ENCODE peak calls at places on chromosome 4, in four cellular contexts. One of them, this sample, is unnamed.

GRCh38 chr4:140094701-140095420 is 59.1 kb downstream of the MAML3 start:
- DNase-seq in Panc1: no peak
- DNase-seq in GM06990: no peak
- DNase-seq in HL-60: peak
- DNase-seq in this sample: no peak

GRCh38 chr4:74189331-74190043 is 31.6 kb downstream of the MTHFD2L start:
- DNase-seq in Panc1: peak
- DNase-seq in GM06990: peak
- DNase-seq in HL-60: peak
- DNase-seq in this sample: peak

GRCh38 chr4:173167793-173168395 is 717 bp upstream of the GALNT7 start:
- DNase-seq in Panc1: no peak
- DNase-seq in GM06990: no peak
- DNase-seq in HL-60: peak
- DNase-seq in this sample: peak

GRCh38 chr4:19700951-19701350 is 550.8 kb upstream of the SLIT2 start:
- DNase-seq in Panc1: no peak
- DNase-seq in GM06990: no peak
- DNase-seq in HL-60: no peak
- DNase-seq in this sample: peak

GRCh38 chr4:7890635-7891393 is 48.8 kb downstream of the AFAP1 start:
- DNase-seq in Panc1: no peak
- DNase-seq in GM06990: no peak
- DNase-seq in HL-60: no peak
- DNase-seq in this sample: peak

GRCh38 chr4:32172086-32172485 is 1451.9 kb downstream of the PCDH7 start:
- DNase-seq in Panc1: no peak
- DNase-seq in GM06990: no peak
- DNase-seq in HL-60: no peak
- DNase-seq in this sample: peak

GRCh38 chr4:174631901-174632758 is 109.8 kb upstream of the HPGD start:
- DNase-seq in Panc1: peak
- DNase-seq in GM06990: no peak
- DNase-seq in HL-60: peak
- DNase-seq in this sample: peak

GRCh38 chr4:15720846-15721245 is 18.0 kb downstream of the BST1 start:
- DNase-seq in Panc1: no peak
- DNase-seq in GM06990: no peak
- DNase-seq in HL-60: peak
- DNase-seq in this sample: no peak

DNA sequence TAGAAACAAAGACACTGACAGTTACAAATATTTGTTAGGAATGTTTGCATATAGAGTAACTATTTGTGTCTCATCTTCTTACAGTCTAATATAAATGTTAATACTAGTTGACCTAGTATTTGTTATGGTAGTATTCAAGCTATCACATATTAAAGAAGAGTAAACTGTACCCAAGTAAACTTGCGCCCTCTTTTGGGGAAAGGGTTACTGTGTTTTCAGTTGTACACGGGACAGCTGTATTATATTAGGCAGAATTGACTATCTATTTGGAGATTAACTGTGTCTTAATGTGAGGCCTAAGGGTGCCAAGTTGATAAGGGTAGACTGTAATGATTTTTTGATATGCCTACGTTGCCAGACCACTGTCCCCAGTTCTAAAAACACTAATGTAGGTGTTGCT is 172.9 kb upstream of the CXCL13 start:
- DNase-seq in Panc1: no peak
- DNase-seq in GM06990: no peak
- DNase-seq in HL-60: no peak
- DNase-seq in this sample: no peak
- TF ChIP-seq CTCF in Panc1: no peak
- TF ChIP-seq CTCF in GM06990: peak
- TF ChIP-seq CTCF in HL-60: no peak
- TF ChIP-seq CTCF in this sample: no peak

DNA sequence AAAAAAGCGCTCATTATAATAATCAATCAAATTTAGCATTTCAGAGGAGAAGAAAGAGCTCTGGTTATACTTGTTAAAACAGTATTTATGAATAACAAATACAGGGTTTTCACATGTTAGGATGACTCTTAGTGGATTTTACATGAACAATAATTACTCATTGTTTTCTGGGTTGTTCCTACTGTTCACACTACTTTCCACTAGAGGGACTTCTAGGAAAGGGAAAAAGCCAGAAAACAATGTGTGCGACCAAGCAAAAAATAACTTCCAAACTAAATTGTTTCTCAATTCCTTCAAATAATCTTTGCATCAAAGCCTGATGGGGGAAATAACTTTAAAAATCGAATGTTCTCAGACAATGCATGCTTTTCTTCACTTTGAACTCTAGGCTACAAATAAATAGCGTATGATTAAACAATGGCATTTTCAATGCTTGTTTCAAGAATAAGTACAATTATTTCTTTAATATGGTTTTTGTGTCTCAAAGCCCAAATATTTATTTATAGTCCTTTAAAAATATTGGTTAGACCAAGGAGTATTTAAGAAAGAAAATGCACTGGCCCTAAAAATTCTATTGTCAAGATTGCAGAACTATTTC is 72.0 kb upstream of the ETNPPL start:
- DNase-seq in Panc1: no peak
- DNase-seq in GM06990: no peak
- DNase-seq in HL-60: no peak
- DNase-seq in this sample: peak
- TF ChIP-seq CTCF in Panc1: peak
- TF ChIP-seq CTCF in GM06990: peak
- TF ChIP-seq CTCF in HL-60: peak
- TF ChIP-seq CTCF in this sample: peak

GRCh38 chr4:95549246-95550138 is 719 bp upstream of the UNC5C start:
- DNase-seq in Panc1: no peak
- DNase-seq in GM06990: peak
- DNase-seq in HL-60: peak
- DNase-seq in this sample: peak

GRCh38 chr4:95548738-95549245 is at the start of gene UNC5C:
- DNase-seq in Panc1: no peak
- DNase-seq in GM06990: peak
- DNase-seq in HL-60: peak
- DNase-seq in this sample: peak

GRCh38 chr4:95551653-95552052 is 2.9 kb upstream of the UNC5C start:
- DNase-seq in Panc1: no peak
- DNase-seq in GM06990: no peak
- DNase-seq in HL-60: peak
- DNase-seq in this sample: no peak

GRCh38 chr4:95552942-95553550 is 4.3 kb upstream of the UNC5C start:
- DNase-seq in Panc1: no peak
- DNase-seq in GM06990: no peak
- DNase-seq in HL-60: no peak
- DNase-seq in this sample: no peak

GRCh38 chr4:95550566-95550965 is 1.8 kb upstream of the UNC5C start:
- DNase-seq in Panc1: no peak
- DNase-seq in GM06990: no peak
- DNase-seq in HL-60: no peak
- DNase-seq in this sample: no peak
- TF ChIP-seq CTCF in Panc1: no peak
- TF ChIP-seq CTCF in GM06990: no peak
- TF ChIP-seq CTCF in HL-60: no peak
- TF ChIP-seq CTCF in this sample: no peak

GRCh38 chr4:138977525-138977924 is 38.1 kb upstream of the NOCT start:
- DNase-seq in Panc1: no peak
- DNase-seq in GM06990: peak
- DNase-seq in HL-60: peak
- DNase-seq in this sample: no peak

GRCh38 chr4:138972956-138973819 is 42.4 kb upstream of the NOCT start:
- DNase-seq in Panc1: no peak
- DNase-seq in GM06990: no peak
- DNase-seq in HL-60: no peak
- DNase-seq in this sample: no peak

GRCh38 chr4:138976526-138976925 is 39.1 kb upstream of the NOCT start:
- DNase-seq in Panc1: no peak
- DNase-seq in GM06990: no peak
- DNase-seq in HL-60: no peak
- DNase-seq in this sample: no peak

GRCh38 chr4:138978028-138978585 is 37.5 kb upstream of the NOCT start:
- DNase-seq in Panc1: no peak
- DNase-seq in GM06990: no peak
- DNase-seq in HL-60: no peak
- DNase-seq in this sample: no peak

GRCh38 chr4:138975225-138975624 is 40.4 kb upstream of the NOCT start:
- DNase-seq in Panc1: no peak
- DNase-seq in GM06990: no peak
- DNase-seq in HL-60: no peak
- DNase-seq in this sample: no peak
- TF ChIP-seq CTCF in Panc1: no peak
- TF ChIP-seq CTCF in GM06990: no peak
- TF ChIP-seq CTCF in HL-60: no peak
- TF ChIP-seq CTCF in this sample: no peak

This sample was measured in foreskin fibroblast.